ENCODE peak calls at places on chromosomes 6 and 20, in five cellular contexts. One of them, this sample, is unnamed.

GRCh38 chr20:13068336-13068735 is 59.6 kb downstream of the SPTLC3 start:
- DNase-seq in HTR-8/SVneo: no peak
- DNase-seq in Caco-2: peak; percentile 41
- DNase-seq in aorta: no peak
- DNase-seq in T-helper 17 cell: no peak
- DNase-seq in this sample: no peak

GRCh38 chr6:36666726-36667591 is 11.6 kb upstream of the CDKN1A start:
- DNase-seq in HTR-8/SVneo: peak; percentile 90
- DNase-seq in Caco-2: peak; percentile 56
- DNase-seq in aorta: peak; percentile 95
- DNase-seq in T-helper 17 cell: no peak
- DNase-seq in this sample: peak; percentile 66

GRCh38 chr6:138692978-138693909 is 80.3 kb upstream of the CCDC28A start:
- DNase-seq in HTR-8/SVneo: peak; percentile 46
- DNase-seq in Caco-2: peak; percentile 83
- DNase-seq in aorta: peak; percentile 79
- DNase-seq in T-helper 17 cell: peak; percentile 18
- DNase-seq in this sample: peak; percentile 36

GRCh38 chr20:40255368-40255767 is 433.7 kb downstream of the MAFB start:
- DNase-seq in HTR-8/SVneo: no peak
- DNase-seq in Caco-2: no peak
- DNase-seq in aorta: no peak
- DNase-seq in T-helper 17 cell: no peak
- DNase-seq in this sample: no peak

GRCh38 chr6:150395388-150396009 is 26.7 kb downstream of the IYD start:
- DNase-seq in HTR-8/SVneo: peak; percentile 40
- DNase-seq in Caco-2: peak; percentile 56
- DNase-seq in aorta: no peak
- DNase-seq in T-helper 17 cell: no peak
- DNase-seq in this sample: peak; percentile 15

GRCh38 chr6:130027948-130028347 is 9.6 kb downstream of the L3MBTL3 start:
- DNase-seq in HTR-8/SVneo: no peak
- DNase-seq in Caco-2: no peak
- DNase-seq in aorta: no peak
- DNase-seq in T-helper 17 cell: no peak
- DNase-seq in this sample: no peak

GRCh38 chr20:31861346-31862156 is 8.8 kb downstream of the DUSP15 start:
- DNase-seq in HTR-8/SVneo: peak; percentile 79
- DNase-seq in Caco-2: peak; percentile 91
- DNase-seq in aorta: no peak
- DNase-seq in T-helper 17 cell: peak; percentile 39
- DNase-seq in this sample: no peak

GRCh38 chr20:37142708-37143107 is 36.4 kb upstream of the RPN2 start:
- DNase-seq in HTR-8/SVneo: peak; percentile 60
- DNase-seq in Caco-2: no peak
- DNase-seq in aorta: no peak
- DNase-seq in T-helper 17 cell: no peak
- DNase-seq in this sample: no peak

GRCh38 chr6:115830895-115831294 is 229.8 kb downstream of the FRK start:
- DNase-seq in HTR-8/SVneo: no peak
- DNase-seq in Caco-2: no peak
- DNase-seq in aorta: no peak
- DNase-seq in T-helper 17 cell: no peak
- DNase-seq in this sample: no peak

GRCh38 chr6:114287461-114287860 is 55.4 kb downstream of the HS3ST5 start:
- DNase-seq in HTR-8/SVneo: no peak
- DNase-seq in Caco-2: no peak
- DNase-seq in aorta: no peak
- DNase-seq in T-helper 17 cell: no peak
- DNase-seq in this sample: no peak

GRCh38 chr20:63508072-63508768 is 9.3 kb upstream of the EEF1A2 start:
- DNase-seq in HTR-8/SVneo: no peak
- DNase-seq in Caco-2: no peak
- DNase-seq in aorta: no peak
- DNase-seq in T-helper 17 cell: no peak
- DNase-seq in this sample: peak; percentile 45

GRCh38 chr20:4006640-4007039 is 8.7 kb downstream of the RNF24 start:
- DNase-seq in HTR-8/SVneo: no peak
- DNase-seq in Caco-2: no peak
- DNase-seq in aorta: peak; percentile 83
- DNase-seq in T-helper 17 cell: no peak
- DNase-seq in this sample: no peak

GRCh38 chr6:35984701-35985100 is 39.7 kb downstream of the SLC26A8 start:
- DNase-seq in HTR-8/SVneo: no peak
- DNase-seq in Caco-2: no peak
- DNase-seq in aorta: no peak
- DNase-seq in T-helper 17 cell: no peak
- DNase-seq in this sample: no peak

GRCh38 chr20:3045042-3045815 is 623 bp upstream of the MRPS26 start:
- DNase-seq in HTR-8/SVneo: peak; percentile 77
- DNase-seq in Caco-2: peak; percentile 92
- DNase-seq in aorta: peak; percentile 87
- DNase-seq in T-helper 17 cell: peak; percentile 27
- DNase-seq in this sample: no peak

GRCh38 chr6:3568396-3569082 is 111.7 kb upstream of the SLC22A23 start:
- DNase-seq in HTR-8/SVneo: no peak
- DNase-seq in Caco-2: peak; percentile 50
- DNase-seq in aorta: no peak
- DNase-seq in T-helper 17 cell: no peak
- DNase-seq in this sample: no peak